ENCODE peak calls at places on chromosomes 7 and 10, in nine cellular contexts. H is fibroblast of lung, Z is GM23248, U is HCT116, D is IMR-90, A is PC-3, P is mammary epithelial cell, N is H9, R is HepG2. G is an unnamed sample. For H3K9me3, the result is how much of the 10 kb centered on the place peaks cover.

GRCh38 chr7:88233828-88234227 is 14.0 kb upstream of the SRI start:
- DNase-seq in H (no peak), Z (peak), U (no peak), D (no peak), A (no peak), P (no peak), N (no peak), R (peak), G (no peak)

GRCh38 chr10:7230956-7231355 is 179.9 kb downstream of the SFMBT2 start:
- DNase-seq in H (peak), Z (peak), U (no peak), D (peak), A (no peak), P (peak), N (no peak), R (no peak), G (no peak)

GRCh38 chr10:112804036-112804435 is 146.0 kb upstream of the TCF7L2 start:
- DNase-seq in H (no peak), Z (no peak), U (no peak), D (no peak), A (peak), P (no peak), N (peak), R (peak), G (no peak)

GRCh38 chr7:86814980-86815379 is 171.3 kb downstream of the GRM3 start:
- DNase-seq in H (no peak), Z (peak), U (peak), D (no peak), A (peak), P (no peak), N (no peak), R (peak), G (peak)

GRCh38 chr7:77245015-77245755 is 45.6 kb upstream of the FGL2 start:
- DNase-seq in H (no peak), Z (no peak), U (no peak), D (no peak), A (no peak), P (no peak), N (no peak), R (peak), G (no peak)

GRCh38 chr10:104067525-104067924 is 18.2 kb downstream of the COL17A1 start:
- DNase-seq in H (no peak), Z (no peak), U (no peak), D (no peak), A (no peak), P (no peak), N (peak), R (no peak), G (no peak)

GRCh38 chr7:3732395-3732794 is 431.3 kb downstream of the SDK1 start:
- DNase-seq in H (no peak), Z (no peak), U (no peak), D (no peak), A (no peak), P (no peak), N (no peak), R (no peak), G (no peak)

GRCh38 chr10:12780634-12781601 is 220.6 kb downstream of the CCDC3 start:
- DNase-seq in H (peak), Z (no peak), U (no peak), D (peak), A (no peak), P (no peak), N (no peak), R (no peak), G (no peak)

GRCh38 chr7:3867847-3868246 is 566.8 kb downstream of the SDK1 start:
- DNase-seq in H (peak), Z (no peak), U (no peak), D (peak), A (no peak), P (no peak), N (no peak), R (no peak), G (no peak)

GRCh38 chr10:24383681-24384106 is 174.8 kb downstream of the KIAA1217 start:
- DNase-seq in H (peak), Z (peak), U (peak), D (peak), A (peak), P (peak), N (peak), R (peak), G (peak)

GRCh38 chr7:111290982-111291381 is 200.1 kb downstream of the LRRN3 start:
- DNase-seq in H (no peak), Z (no peak), U (no peak), D (no peak), A (no peak), P (no peak), N (no peak), R (no peak), G (no peak)

GRCh38 chr10:74586088-74586585 is 240.3 kb upstream of the KAT6B start:
- DNase-seq in H (peak), Z (peak), U (no peak), D (peak), A (peak), P (peak), N (no peak), R (no peak), G (peak)

GRCh38 chr10:132459252-132460028 is 62.4 kb downstream of the PWWP2B start:
- DNase-seq in H (no peak), Z (no peak), U (no peak), D (no peak), A (no peak), P (no peak), N (peak), R (peak), G (no peak)

GRCh38 chr7:72751978-72752377 is 76.0 kb downstream of the TYW1B start:
- DNase-seq in H (no peak), Z (no peak), U (no peak), D (no peak), A (no peak), P (no peak), N (peak), R (no peak), G (peak)

GRCh38 chr10:27822286-27822685 is 76.7 kb upstream of the MKX start:
- DNase-seq in H (peak), Z (peak), U (no peak), D (peak), A (no peak), P (no peak), N (no peak), R (no peak), G (no peak)

GRCh38 chr10:74177140-74177677 is 26.2 kb downstream of the ADK start:
- DNase-seq in H (peak), Z (peak), U (no peak), D (peak), A (peak), P (peak), N (no peak), R (peak), G (peak)

GRCh38 chr7:132771301-132771730 is 195.0 kb upstream of the PLXNA4 start:
- DNase-seq in H (no peak), Z (peak), U (no peak), D (no peak), A (no peak), P (no peak), N (peak), R (no peak), G (no peak)

GRCh38 chr7:55526770-55527169 is 45.5 kb downstream of the VOPP1 start:
- DNase-seq in H (no peak), Z (no peak), U (no peak), D (no peak), A (no peak), P (no peak), N (peak), R (no peak), G (peak)

GRCh38 chr7:83427929-83428328 is 221.0 kb downstream of the SEMA3E start:
- DNase-seq in H (peak), Z (no peak), U (peak), D (no peak), A (peak), P (peak), N (no peak), R (no peak), G (no peak)

GRCh38 chr7:11212080-11212711 is 238.5 kb downstream of the PHF14 start:
- DNase-seq in H (peak), Z (peak), U (peak), D (peak), A (peak), P (peak), N (peak), R (peak), G (peak)

GRCh38 chr7:21965318-21965717 is 19.6 kb upstream of the CDCA7L start:
- DNase-seq in H (no peak), Z (no peak), U (no peak), D (no peak), A (no peak), P (no peak), N (no peak), R (no peak), G (no peak)

GRCh38 chr7:53311205-53311604 is 275.8 kb downstream of the POM121L12 start:
- DNase-seq in H (no peak), Z (no peak), U (no peak), D (no peak), A (no peak), P (no peak), N (no peak), R (no peak), G (no peak)

GRCh38 chr7:24010495-24010894 is 273.5 kb upstream of the NPY start:
- DNase-seq in H (no peak), Z (no peak), U (no peak), D (no peak), A (no peak), P (no peak), N (no peak), R (no peak), G (no peak)

GRCh38 chr7:16271990-16272665 is 149.2 kb downstream of the CRPPA start:
- DNase-seq in H (peak), Z (peak), U (peak), D (peak), A (peak), P (peak), N (no peak), R (no peak), G (no peak)

GRCh38 chr10:10605551-10606081 is 412.1 kb upstream of the CELF2 start:
- DNase-seq in H (peak), Z (peak), U (no peak), D (peak), A (no peak), P (no peak), N (no peak), R (no peak), G (no peak)

GRCh38 chr10:49768329-49768728 is 6.2 kb upstream of the OGDHL start:
- DNase-seq in H (no peak), Z (no peak), U (no peak), D (no peak), A (no peak), P (no peak), N (peak), R (no peak), G (no peak)

GRCh38 chr10:83935911-83936310 is 203.4 kb upstream of the GHITM start:
- DNase-seq in H (no peak), Z (no peak), U (no peak), D (no peak), A (no peak), P (no peak), N (no peak), R (no peak), G (no peak)

GRCh38 chr7:140079121-140079536 is 16.4 kb upstream of the PARP12 start:
- DNase-seq in H (peak), Z (peak), U (no peak), D (peak), A (peak), P (peak), N (peak), R (peak), G (no peak)

GRCh38 chr7:71238541-71238940 is 106.6 kb downstream of the GALNT17 start:
- DNase-seq in H (no peak), Z (no peak), U (no peak), D (no peak), A (no peak), P (no peak), N (no peak), R (no peak), G (no peak)
- H3K9me3 ChIP-seq in H (under half), Z (under half), U (under half), D (under half), A (under half), P (under half), N (under half), R (under half), G (under half)

GRCh38 chr7:903921-904755 is 27.8 kb downstream of the GET4 start:
- DNase-seq in H (no peak), Z (no peak), U (no peak), D (no peak), A (no peak), P (no peak), N (no peak), R (no peak), G (no peak)
- H3K9ac ChIP-seq in H (peak), Z (no peak), U (no peak), D (no peak), A (no peak), P (no peak), N (no peak), R (no peak), G (no peak)

GRCh38 chr10:17349009-17349349 is 105.4 kb downstream of the ST8SIA6 start:
- DNase-seq in H (no peak), Z (no peak), U (no peak), D (no peak), A (no peak), P (no peak), N (no peak), R (no peak), G (no peak)
- H3K27ac ChIP-seq in H (peak), Z (peak), U (peak), D (no peak), A (peak), P (peak), N (no peak), R (no peak), G (no peak)

GRCh38 chr7:158754746-158755444 is 50.3 kb upstream of the NCAPG2 start:
- DNase-seq in H (peak), Z (no peak), U (no peak), D (peak), A (peak), P (peak), N (no peak), R (no peak), G (no peak)
- H3K9me3 ChIP-seq in H (under half), Z (under half), U (under half), D (under half), A (under half), P (under half), N (under half), R (under half), G (under half)

DNA sequence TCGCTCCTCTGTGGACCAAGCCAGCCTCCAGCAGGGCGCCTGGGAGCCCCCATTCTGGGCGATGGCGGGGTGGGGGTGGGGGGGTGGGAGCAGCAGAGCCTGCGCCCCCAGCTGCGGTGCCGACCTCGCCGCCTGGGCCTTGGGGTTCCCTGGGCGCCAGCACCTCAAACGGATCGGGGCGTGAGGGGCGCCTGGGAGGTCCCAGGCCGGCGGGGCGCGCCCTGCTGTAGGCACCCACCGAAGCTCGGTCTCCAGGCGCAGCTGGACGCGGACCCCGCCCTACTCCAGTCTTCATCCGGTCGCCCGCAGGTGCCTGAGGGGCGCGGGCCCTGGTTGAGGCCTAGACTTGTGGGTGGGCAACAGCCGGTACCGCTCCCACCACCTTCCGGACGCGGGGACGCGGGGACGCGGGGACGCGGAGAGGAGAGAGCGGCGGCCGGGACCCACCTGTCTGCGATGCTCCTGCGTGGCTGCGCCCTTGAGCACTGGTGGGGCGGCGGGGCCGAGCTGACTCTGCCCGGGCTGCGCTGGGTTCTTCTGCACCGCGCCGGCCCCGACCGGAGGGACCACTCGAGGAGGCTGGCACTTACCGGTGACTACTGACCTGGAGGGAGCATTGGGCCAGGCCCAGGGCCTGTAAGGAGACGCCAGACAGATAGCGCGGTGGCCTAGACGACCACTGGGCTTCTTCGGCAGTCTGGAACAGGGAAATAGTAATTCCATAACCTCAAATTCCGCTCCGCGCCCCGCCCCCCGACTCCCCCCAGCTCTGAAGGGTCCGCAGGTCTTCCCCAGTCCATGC is 5.5 kb upstream of the KCP start:
- DNase-seq in H (no peak), Z (no peak), U (no peak), D (no peak), A (no peak), P (no peak), N (peak), R (no peak), G (no peak)
- H3K9ac ChIP-seq in H (no peak), Z (no peak), U (no peak), D (no peak), A (no peak), P (no peak), N (no peak), R (no peak), G (no peak)